ENCODE peak calls at places on chromosomes 5 and 9, in four cellular contexts. T is posterior vena cava; P is endothelial cell; E is activated CD8-positive, alpha-beta memory T cell treated with anti-CD3 and anti-CD28 coated beads, Interleukin-2, amount 50 U/mL, for 4 hours. Q is an unnamed sample.

GRCh38 chr5:67267522-67268232 is 71.1 kb upstream of the CD180 start:
- DNase-seq in T (no peak), E (no peak), P (no peak), Q (no peak)

GRCh38 chr9:738209-738915 is 103.1 kb upstream of the DMRT1 start:
- DNase-seq in T (peak), E (no peak), P (no peak), Q (peak)

GRCh38 chr9:21750021-21750735 is 52.3 kb upstream of the MTAP start:
- DNase-seq in T (no peak), P (no peak), E (no peak), Q (no peak)

GRCh38 chr5:128409401-128409800 is 128.6 kb downstream of the FBN2 start:
- DNase-seq in P (no peak), E (no peak), T (no peak), Q (no peak)

GRCh38 chr9:133676450-133676849 is 40.3 kb downstream of the DBH start:
- DNase-seq in P (no peak), T (no peak), E (no peak), Q (no peak)

GRCh38 chr9:36991516-36992134 is 42.4 kb downstream of the PAX5 start:
- DNase-seq in E (no peak), T (peak), P (peak), Q (peak)

GRCh38 chr9:137114613-137115393 is at the start of gene DPP7:
- DNase-seq in P (no peak), T (peak), E (peak), Q (peak)

GRCh38 chr9:129323999-129324553 is 146.0 kb upstream of the IER5L start:
- DNase-seq in E (no peak), P (no peak), T (no peak), Q (peak)

GRCh38 chr5:121384359-121384758 is 467.3 kb upstream of the FTMT start:
- DNase-seq in T (no peak), P (no peak), E (no peak), Q (no peak)

GRCh38 chr9:1709347-1709746 is 305.8 kb upstream of the SMARCA2 start:
- DNase-seq in E (no peak), P (no peak), T (no peak), Q (no peak)

GRCh38 chr9:33404782-33405362 is 2.5 kb upstream of the AQP7 start:
- DNase-seq in T (no peak), P (no peak), E (no peak), Q (no peak)

GRCh38 chr5:95440825-95441224 is 49.7 kb downstream of the FAM81B start:
- DNase-seq in E (no peak), P (no peak), T (no peak), Q (no peak)

GRCh38 chr5:9149988-9150387 is 395.9 kb downstream of the SEMA5A start:
- DNase-seq in P (no peak), T (no peak), E (no peak), Q (no peak)